ENCODE peak calls at places on chromosomes 13 and 19, in six cellular contexts. Z is tibial nerve, N is fibroblast of lung, P is cardiac muscle cell, O is IMR-90, R is coronary artery. D is an unnamed sample.

GRCh38 chr19:31717316-31717715 is 368.1 kb upstream of the TSHZ3 start:
- DNase-seq in N (peak; percentile 14), R (no peak), Z (no peak), P (no peak), O (no peak), D (no peak)

GRCh38 chr13:106530907-106531520 is 4.4 kb downstream of the EFNB2 start:
- DNase-seq in Z (no peak), P (no peak), O (no peak), N (no peak), R (no peak), D (no peak)

GRCh38 chr13:112255550-112256120 is 120.5 kb upstream of the SPACA7 start:
- DNase-seq in N (no peak), Z (no peak), O (no peak), P (no peak), R (no peak), D (no peak)

GRCh38 chr19:17486545-17486944 is 16.2 kb downstream of the SLC27A1 start:
- DNase-seq in N (no peak), R (no peak), P (no peak), Z (no peak), O (no peak), D (no peak)

GRCh38 chr19:37813340-37813739 is 34.0 kb upstream of the ZNF573 start:
- DNase-seq in O (no peak), R (no peak), P (no peak), Z (no peak), N (no peak), D (no peak)

GRCh38 chr13:101703838-101704237 is 251.4 kb downstream of the ITGBL1 start:
- DNase-seq in Z (no peak), R (no peak), P (no peak), O (no peak), N (no peak), D (no peak)

GRCh38 chr13:97727991-97728390 is 225.5 kb upstream of the IPO5 start:
- DNase-seq in O (no peak), R (no peak), N (no peak), P (no peak), Z (no peak), D (no peak)

GRCh38 chr13:46321494-46322225 is 65.4 kb downstream of the RUBCNL start:
- DNase-seq in N (peak; percentile 36), Z (peak; percentile 61), O (peak; percentile 44), P (peak; percentile 78), R (no peak), D (peak; percentile 82)

GRCh38 chr13:27379126-27379525 is 45.3 kb upstream of the GTF3A start:
- DNase-seq in R (no peak), N (no peak), P (no peak), O (no peak), Z (no peak), D (no peak)

GRCh38 chr13:113841355-113841653 is 22.6 kb downstream of the GAS6 start:
- DNase-seq in Z (no peak), P (no peak), R (no peak), O (no peak), N (no peak), D (no peak)

GRCh38 chr13:80962855-80963254 is 621.9 kb upstream of the SPRY2 start:
- DNase-seq in R (no peak), O (no peak), P (peak; percentile 61), N (no peak), Z (no peak), D (no peak)

GRCh38 chr19:41356984-41357739 is 3.4 kb upstream of the TGFB1 start:
- DNase-seq in P (no peak), R (no peak), Z (no peak), N (no peak), O (no peak), D (no peak)

GRCh38 chr13:85586422-85586831 is 212.8 kb downstream of the SLITRK6 start:
- DNase-seq in R (no peak), P (no peak), Z (no peak), N (peak; percentile 93), O (peak; percentile 85), D (peak; percentile 2)

GRCh38 chr19:1475751-1476437 is 3.1 kb downstream of the C19orf25 start:
- DNase-seq in O (no peak), N (no peak), P (no peak), R (no peak), Z (no peak), D (no peak)

GRCh38 chr13:94548382-94549240 is 47.3 kb downstream of the TGDS start:
- DNase-seq in P (peak; percentile 52), O (peak; percentile 29), R (peak; percentile 77), N (peak; percentile 48), Z (peak; percentile 37), D (peak; percentile 58)

GRCh38 chr13:70568571-70568970 is 460.3 kb upstream of the KLHL1 start:
- DNase-seq in P (peak; percentile 53), R (no peak), O (peak; percentile 26), Z (peak; percentile 55), N (peak; percentile 16), D (peak; percentile 25)

GRCh38 chr19:4379383-4380253 is 20.7 kb downstream of the SH3GL1 start:
- DNase-seq in N (peak; percentile 80), O (peak; percentile 59), Z (no peak), P (peak; percentile 63), R (no peak), D (no peak)

GRCh38 chr19:45153339-45154063 is 7.3 kb downstream of the NKPD1 start:
- DNase-seq in O (peak; percentile 48), N (peak; percentile 51), P (peak; percentile 68), Z (no peak), R (no peak), D (peak; percentile 42)

GRCh38 chr13:99433543-99434075 is 67.7 kb upstream of the TM9SF2 start:
- DNase-seq in Z (no peak), R (no peak), N (no peak), O (no peak), P (no peak), D (no peak)

GRCh38 chr13:108326318-108326717 is 56.8 kb downstream of the TNFSF13B start:
- DNase-seq in P (peak; percentile 2), Z (no peak), N (no peak), R (no peak), O (no peak), D (no peak)

GRCh38 chr19:10364644-10365043 is 15.7 kb downstream of the TYK2 start:
- DNase-seq in P (no peak), Z (no peak), N (no peak), O (no peak), R (no peak), D (no peak)

GRCh38 chr19:29421186-29421525 is 104.6 kb upstream of the VSTM2B start:
- DNase-seq in N (no peak), P (peak; percentile 6), O (no peak), Z (no peak), R (no peak), D (no peak)

GRCh38 chr13:99085139-99085845 is 107.4 kb upstream of the DOCK9 start:
- DNase-seq in O (no peak), R (peak; percentile 71), N (no peak), Z (peak; percentile 5), P (no peak), D (no peak)

GRCh38 chr13:100434010-100434763 is 154.4 kb downstream of the GGACT start:
- DNase-seq in N (peak; percentile 73), P (peak; percentile 40), R (no peak), Z (no peak), O (peak; percentile 68), D (peak; percentile 19)

GRCh38 chr13:30864352-30865130 is 41.5 kb upstream of the MEDAG start:
- DNase-seq in O (peak; percentile 98), Z (no peak), R (no peak), N (peak; percentile 98), P (peak; percentile 89), D (peak; percentile 96)

GRCh38 chr19:47848871-47849473 is 10.1 kb upstream of the TPRX2 start:
- DNase-seq in Z (no peak), P (peak; percentile 46), R (no peak), N (no peak), O (no peak), D (no peak)

GRCh38 chr19:4691383-4691782 is 21.2 kb upstream of the MYDGF start:
- DNase-seq in Z (peak; percentile 51), P (no peak), N (no peak), O (no peak), R (no peak), D (no peak)

GRCh38 chr13:104204177-104204576 is 1138.0 kb upstream of the SLC10A2 start:
- DNase-seq in N (no peak), O (no peak), R (no peak), Z (no peak), P (no peak), D (no peak)

GRCh38 chr13:79405831-79406596 is at the start of gene RBM26:
- DNase-seq in Z (peak; percentile 96), N (peak; percentile 90), O (peak; percentile 94), R (peak; percentile 94), P (peak; percentile 96), D (peak; percentile 97)

GRCh38 chr19:10551698-10552301 is 8.1 kb downstream of the ATG4D start:
- DNase-seq in R (no peak), O (no peak), P (peak; percentile 45), Z (no peak), N (no peak), D (peak; percentile 42)

GRCh38 chr19:4304509-4305252 is at the start of gene FSD1:
- DNase-seq in N (peak; percentile 37), O (peak; percentile 40), P (peak; percentile 71), Z (no peak), R (no peak), D (peak; percentile 42)

GRCh38 chr19:42122691-42123607 is 9.3 kb downstream of the POU2F2 start:
- DNase-seq in Z (no peak), N (no peak), R (no peak), P (no peak), O (no peak), D (no peak)

GRCh38 chr19:8702350-8702749 is 3.8 kb upstream of the ACTL9 start:
- DNase-seq in O (no peak), N (no peak), P (peak; percentile 6), R (no peak), Z (no peak), D (no peak)
- H3K4me3 ChIP-seq in O (no peak overlapping the region), N (no peak overlapping the region), P (no peak overlapping the region), R (no peak overlapping the region), Z (no peak overlapping the region), D (no peak overlapping the region)

GRCh38 chr13:110812111-110812868 is 98.8 kb downstream of the ING1 start:
- DNase-seq in P (peak; percentile 65), O (no peak), N (peak; percentile 25), R (no peak), Z (no peak), D (peak; percentile 26)
- TF ChIP-seq CTCF in P (peak; percentile 24), O (no peak), N (no peak), R (no peak), Z (no peak), D (peak; percentile 40)

DNA sequence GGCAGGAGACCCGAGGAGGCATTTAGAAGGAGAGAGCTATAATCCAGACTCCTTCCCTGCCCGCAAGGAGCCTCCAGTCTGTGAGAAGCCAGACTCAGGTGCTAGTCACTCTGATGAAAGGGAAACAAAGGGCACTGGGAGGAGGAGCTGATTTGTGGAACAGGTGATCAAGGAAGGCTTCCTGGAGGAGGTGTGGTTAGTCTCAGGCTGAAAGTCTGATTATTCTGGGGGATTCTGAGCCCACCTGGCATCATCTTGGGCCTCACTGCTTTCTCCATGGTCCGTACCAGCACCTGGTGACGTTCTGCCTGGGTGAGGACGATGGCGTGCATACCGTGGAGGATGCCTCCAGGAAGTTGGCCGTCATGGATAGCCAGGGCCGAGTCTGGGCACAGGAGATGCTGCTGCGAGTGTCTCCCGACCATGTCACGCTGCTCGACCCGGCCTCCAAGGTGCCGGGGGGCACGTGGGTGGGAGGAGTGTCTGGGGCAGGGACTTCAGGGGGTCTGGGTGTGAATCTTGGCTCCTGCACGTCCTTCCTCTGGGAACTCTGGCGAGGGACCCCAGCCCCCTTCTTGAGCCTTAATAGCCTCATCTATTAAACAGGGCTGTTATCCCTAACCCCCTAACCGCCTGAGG is 3.9 kb downstream of the EPS8L1 start:
- DNase-seq in Z (no peak), N (no peak), R (no peak), P (no peak), O (no peak), D (no peak)
- H3K4me3 ChIP-seq in Z (no peak overlapping the region), N (no peak overlapping the region), R (no peak overlapping the region), P (no peak overlapping the region), O (no peak overlapping the region), D (no peak overlapping the region)

GRCh38 chr19:13100871-13101589 is 1.6 kb downstream of the LYL1 start:
- DNase-seq in P (no peak), R (no peak), O (no peak), Z (no peak), N (no peak), D (no peak)
- TF ChIP-seq CTCF in P (peak; percentile 29), R (no peak), O (peak; percentile 35), Z (no peak), N (no peak), D (peak; percentile 17)

D was measured in fibroblast of the aortic adventitia.